ENCODE peak calls at places on chromosome 9, in four cellular contexts. Q is fibroblast of lung; J is cardiac muscle cell; S is CD8-positive, alpha-beta T cell. V is an unnamed sample.
A peak's percentile ranks its signal among the peaks of the same experiment; 100 is the strongest.

GRCh38 chr9:37976714-37977477 is 73.0 kb upstream of the SLC25A51 start:
- DNase-seq in Q (peak; percentile 97), J (peak; percentile 84), S (no peak), V (peak; percentile 5)

GRCh38 chr9:87831159-87831558 is 51.5 kb upstream of the SPATA31E1 start:
- DNase-seq in J (no peak), Q (no peak), S (no peak), V (no peak)

GRCh38 chr9:81823672-81824554 is 104.3 kb upstream of the SPATA31D4 start:
- DNase-seq in J (no peak), Q (no peak), S (no peak), V (no peak)

GRCh38 chr9:93679536-93680444 is 103.4 kb downstream of the PHF2 start:
- DNase-seq in J (no peak), S (no peak), Q (no peak), V (peak; percentile 88)

GRCh38 chr9:105500108-105500766 is 52.4 kb downstream of the FSD1L start:
- DNase-seq in Q (no peak), J (peak; percentile 39), S (no peak), V (no peak)

GRCh38 chr9:101848485-101848919 is 110.1 kb upstream of the GRIN3A start:
- DNase-seq in S (no peak), Q (peak; percentile 28), J (no peak), V (no peak)

GRCh38 chr9:133714606-133715294 is 23.4 kb downstream of the SARDH start:
- DNase-seq in Q (peak; percentile 82), S (no peak), J (peak; percentile 97), V (peak; percentile 47)

GRCh38 chr9:12289711-12290110 is 403.5 kb upstream of the TYRP1 start:
- DNase-seq in S (no peak), J (no peak), Q (no peak), V (no peak)

GRCh38 chr9:86766912-86767311 is 180.4 kb downstream of the GAS1 start:
- DNase-seq in J (peak; percentile 92), Q (peak; percentile 97), S (no peak), V (no peak)

GRCh38 chr9:120735415-120736126 is 21.3 kb upstream of the MEGF9 start:
- DNase-seq in Q (no peak), J (peak; percentile 79), S (no peak), V (no peak)

GRCh38 chr9:120603601-120604000 is 23.6 kb upstream of the CDK5RAP2 start:
- DNase-seq in J (no peak), Q (no peak), S (no peak), V (no peak)

GRCh38 chr9:132005896-132006295 is 73.8 kb downstream of the MED27 start:
- DNase-seq in Q (peak; percentile 32), S (no peak), J (no peak), V (no peak)

DNA sequence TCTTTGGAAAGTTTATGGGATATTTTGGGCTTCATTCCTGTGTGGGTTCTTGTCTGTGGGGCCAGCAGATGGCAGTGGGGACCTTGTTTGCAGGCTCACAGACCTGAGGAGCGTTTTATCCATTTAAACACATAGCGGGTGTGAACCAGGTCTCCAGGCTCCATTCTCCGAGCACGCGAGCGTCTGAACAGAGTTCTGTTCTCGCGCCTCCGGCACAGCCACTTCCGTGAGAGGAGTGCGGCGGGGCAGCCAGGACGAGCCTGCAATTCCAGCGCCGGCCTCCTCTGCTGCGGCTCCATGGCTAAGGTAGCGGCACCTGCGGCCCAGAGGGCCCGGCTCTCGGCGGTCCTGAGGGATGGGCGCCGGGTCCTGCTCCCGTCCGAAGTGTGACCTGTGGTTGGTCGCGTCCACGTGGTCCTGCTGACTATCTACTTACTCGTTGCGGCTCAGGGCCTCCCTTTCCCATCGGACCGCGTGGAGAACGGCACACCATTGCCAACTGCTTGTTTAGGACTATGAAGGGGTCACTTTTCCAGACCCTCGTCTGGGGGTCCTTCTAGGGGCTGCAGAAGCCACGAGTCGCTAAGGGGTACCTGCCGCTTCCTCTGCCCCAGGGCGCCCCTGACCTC is 7.3 kb downstream of the NRARP start:
- DNase-seq in S (no peak), J (peak; percentile 64), Q (peak; percentile 38), V (no peak)
- TF ChIP-seq CTCF in S (no peak), J (peak; percentile 39), Q (peak; percentile 7), V (peak; percentile 64)

DNA sequence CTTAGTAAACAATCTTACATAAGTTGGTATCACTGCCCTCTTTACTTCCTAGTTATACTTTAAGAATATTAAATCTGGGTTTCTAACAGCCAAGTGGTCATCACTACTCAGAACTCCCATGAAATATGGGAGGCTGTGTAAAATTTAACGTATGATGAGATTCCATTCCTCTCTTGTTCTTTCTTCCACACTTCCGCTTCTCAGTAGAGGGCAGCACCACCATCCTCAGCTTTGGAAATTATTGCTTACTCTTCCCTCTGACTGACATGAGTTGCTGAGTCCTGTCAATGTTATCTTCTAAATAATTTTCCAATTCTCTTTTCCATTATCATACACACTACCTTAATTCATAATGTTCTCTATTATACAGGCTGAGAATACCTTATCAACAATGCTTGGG is 194.0 kb downstream of the RFX3 start:
- DNase-seq in Q (no peak), S (no peak), J (no peak), V (no peak)
- TF ChIP-seq CTCF in Q (no peak), S (no peak), J (peak; percentile 33), V (peak; percentile 63)

DNA sequence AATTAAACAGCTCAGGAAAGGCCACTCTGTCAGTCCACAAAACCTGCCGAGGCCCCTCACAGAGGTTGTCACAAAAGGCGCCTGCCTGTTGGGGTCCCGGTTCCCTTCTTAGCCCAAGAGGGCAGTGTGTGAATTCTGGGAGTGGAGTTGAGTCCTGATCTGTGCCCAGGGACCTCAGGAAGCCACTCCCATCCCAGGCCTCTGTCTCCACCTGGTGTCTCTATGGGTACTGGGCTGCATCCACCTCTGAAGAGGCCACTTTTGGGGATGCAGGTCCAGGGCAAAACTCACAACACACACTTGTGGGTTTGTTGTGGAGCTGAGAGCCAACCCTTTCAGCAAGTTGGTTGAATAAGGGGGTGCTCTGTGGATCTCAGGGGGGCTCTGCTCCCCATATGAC is 74.3 kb upstream of the STXBP1 start:
- DNase-seq in Q (no peak), S (no peak), J (no peak), V (no peak)
- TF ChIP-seq CTCF in Q (peak; percentile 10), S (no peak), J (peak; percentile 24), V (peak; percentile 67)

DNA sequence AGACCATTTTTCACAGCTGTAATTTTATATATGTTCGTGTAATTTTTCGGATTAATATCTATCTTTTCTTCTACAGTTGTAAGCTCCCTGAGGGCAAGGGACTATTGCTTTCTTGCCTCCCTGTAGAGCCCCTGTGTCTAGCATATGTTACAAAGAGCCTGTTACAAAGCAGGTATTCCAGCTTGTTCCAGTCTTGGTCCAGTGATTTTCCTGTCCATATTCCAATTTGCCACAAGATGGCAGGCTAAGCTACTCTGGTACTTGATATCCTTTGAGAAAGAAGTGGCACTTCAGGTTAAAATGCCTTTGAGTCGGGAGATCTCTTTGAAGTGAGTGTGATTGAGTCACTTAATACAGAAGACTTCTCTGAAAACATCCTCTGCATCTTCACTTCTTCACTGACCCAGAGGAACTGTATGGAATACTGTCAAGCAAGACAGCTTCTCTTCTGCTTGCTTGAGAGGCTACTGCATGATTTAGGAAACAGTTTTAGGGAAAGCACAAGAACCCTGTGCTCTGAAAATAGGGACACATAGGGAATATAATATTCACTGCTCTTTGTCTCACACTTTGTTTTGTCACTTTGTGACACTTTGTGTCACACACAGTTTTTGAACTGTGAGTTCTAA is 24.5 kb downstream of the CAVIN4 start:
- DNase-seq in J (peak; percentile 65), Q (peak; percentile 44), S (no peak), V (no peak)
- TF ChIP-seq CTCF in J (peak; percentile 72), Q (peak; percentile 68), S (no peak), V (peak; percentile 85)

GRCh38 chr9:19946446-19947109 is 157.7 kb upstream of the SLC24A2 start:
- DNase-seq in J (no peak), S (no peak), Q (peak; percentile 36), V (no peak)
- TF ChIP-seq CTCF in J (peak; percentile 37), S (no peak), Q (peak; percentile 57), V (peak; percentile 78)

GRCh38 chr9:83936523-83936922 is 15.3 kb upstream of the KIF27 start:
- DNase-seq in Q (no peak), S (no peak), J (no peak), V (no peak)

GRCh38 chr9:83934569-83935275 is 13.5 kb upstream of the KIF27 start:
- DNase-seq in Q (peak; percentile 68), J (peak; percentile 75), S (no peak), V (no peak)

GRCh38 chr9:83932851-83933250 is 11.6 kb upstream of the KIF27 start:
- DNase-seq in S (no peak), J (no peak), Q (no peak), V (no peak)

GRCh38 chr9:83933804-83934203 is 12.6 kb upstream of the KIF27 start:
- DNase-seq in J (peak; percentile 88), Q (no peak), S (no peak), V (no peak)

GRCh38 chr9:83935276-83935890 is 14.2 kb upstream of the KIF27 start:
- DNase-seq in Q (peak; percentile 91), J (peak; percentile 87), S (no peak), V (no peak)
- TF ChIP-seq CTCF in Q (no peak), J (no peak), S (no peak), V (no peak)

GRCh38 chr9:29830815-29831214 is 2257.5 kb upstream of the C9orf72 start:
- DNase-seq in Q (peak; percentile 3), J (peak; percentile 14), S (no peak), V (no peak)
- TF ChIP-seq CTCF in Q (no peak), J (no peak), S (no peak), V (peak; percentile 73)

GRCh38 chr9:34072868-34073590 is 24.3 kb upstream of the UBAP2 start:
- DNase-seq in J (peak; percentile 82), Q (peak; percentile 88), S (no peak), V (no peak)
- TF ChIP-seq CTCF in J (no peak), Q (no peak), S (no peak), V (no peak)

GRCh38 chr9:19379283-19379682 is 753 bp downstream of the RPS6 start:
- DNase-seq in J (no peak), Q (no peak), S (no peak), V (no peak)
- TF ChIP-seq CTCF in J (no peak), Q (no peak), S (no peak), V (no peak)

V was measured in chondrocyte.